ENCODE peak calls at places on chromosomes 16 and 17, in six cellular contexts. E is aorta; H is IMR-90; C is GM12892; D is activated T-cell treated with anti-CD3 and anti-CD28 coated beads, Interleukin-2, amount 50 U/mL, for 4 hours; Z is neuronal stem cell. V is an unnamed sample.
A peak's percentile ranks its signal among the peaks of the same experiment; 100 is the strongest.

GRCh38 chr17:43645765-43646481 is 15.8 kb downstream of the MEOX1 start:
- DNase-seq in C (no peak), E (peak; percentile 86), Z (no peak), H (no peak), D (no peak), V (no peak)

GRCh38 chr17:45104497-45104896 is 27.8 kb downstream of the PLCD3 start:
- DNase-seq in D (no peak), Z (no peak), H (no peak), C (no peak), E (no peak), V (no peak)

GRCh38 chr16:15440852-15441251 is 6.5 kb downstream of the BMERB1 start:
- DNase-seq in H (peak; percentile 79), Z (no peak), C (no peak), D (no peak), E (no peak), V (no peak)

GRCh38 chr17:57396515-57396921 is 140.2 kb downstream of the MSI2 start:
- DNase-seq in H (no peak), C (no peak), D (no peak), E (no peak), Z (no peak), V (no peak)

GRCh38 chr16:17345043-17345442 is 125.7 kb downstream of the XYLT1 start:
- DNase-seq in C (no peak), D (no peak), H (peak; percentile 81), E (no peak), Z (no peak), V (no peak)

GRCh38 chr16:69311533-69312388 is 611 bp downstream of the VPS4A start:
- DNase-seq in E (no peak), C (peak; percentile 58), D (peak; percentile 20), Z (peak; percentile 27), H (no peak), V (peak; percentile 58)

GRCh38 chr16:27950488-27950887 is 113.0 kb downstream of the GSG1L start:
- DNase-seq in Z (no peak), E (no peak), H (no peak), D (no peak), C (no peak), V (no peak)

GRCh38 chr17:80855968-80856862 is 135.4 kb upstream of the CHMP6 start:
- DNase-seq in D (peak; percentile 76), Z (no peak), H (peak; percentile 100), E (peak; percentile 87), C (peak; percentile 71), V (no peak)

GRCh38 chr17:56185491-56185890 is 32.2 kb downstream of the ANKFN1 start:
- DNase-seq in C (no peak), D (no peak), Z (no peak), E (no peak), H (peak; percentile 49), V (no peak)

GRCh38 chr16:24309222-24309905 is 53.2 kb downstream of the CACNG3 start:
- DNase-seq in Z (no peak), C (no peak), H (peak; percentile 39), E (no peak), D (no peak), V (no peak)

GRCh38 chr17:64378890-64379354 is 11.7 kb downstream of the PECAM1 start:
- DNase-seq in D (no peak), E (no peak), Z (no peak), C (no peak), H (no peak), V (peak; percentile 44)

GRCh38 chr17:8798176-8799000 is 777 bp downstream of the MFSD6L start:
- DNase-seq in D (no peak), E (no peak), C (no peak), Z (no peak), H (no peak), V (no peak)